ENCODE peak calls at places on chromosomes 12 and 14, in seven cellular contexts. W, N, P, C, H, G and S are unnamed samples.

GRCh38 chr14:75022655-75023054 is 19.9 kb downstream of the EIF2B2 start:
- DNase-seq in P (no peak), G (peak; percentile 63), C (peak; percentile 3), W (peak; percentile 25), N (no peak), H (no peak), S (no peak)

GRCh38 chr14:90491221-90491867 is 94.5 kb downstream of the CALM1 start:
- DNase-seq in H (no peak), N (no peak), P (peak; percentile 63), W (no peak), C (no peak), G (peak; percentile 57), S (peak; percentile 31)

GRCh38 chr12:55220725-55221124 is at the start of gene OR10A7:
- DNase-seq in C (no peak), W (no peak), P (no peak), N (no peak), H (no peak), G (no peak), S (no peak)

GRCh38 chr14:99137001-99137700 is 134.8 kb downstream of the BCL11B start:
- DNase-seq in H (no peak), G (no peak), P (no peak), C (no peak), N (peak; percentile 93), W (no peak), S (no peak)

GRCh38 chr12:80001562-80001961 is 66.7 kb upstream of the PPP1R12A start:
- DNase-seq in C (no peak), H (no peak), P (no peak), W (no peak), N (no peak), G (peak; percentile 44), S (no peak)

GRCh38 chr14:90554341-90554740 is 157.5 kb downstream of the CALM1 start:
- DNase-seq in C (peak; percentile 74), P (peak; percentile 68), W (no peak), G (no peak), N (no peak), H (peak; percentile 22), S (peak; percentile 78)

GRCh38 chr14:104709387-104710019 is 14.5 kb upstream of the ADSS1 start:
- DNase-seq in P (no peak), H (no peak), C (no peak), N (no peak), G (no peak), W (no peak), S (no peak)

GRCh38 chr12:120693848-120694247 is 6.9 kb downstream of the MLEC start:
- DNase-seq in P (no peak), H (no peak), C (no peak), G (peak; percentile 30), W (no peak), N (no peak), S (no peak)

GRCh38 chr12:53190108-53190729 is 9.5 kb upstream of the CSAD start:
- DNase-seq in G (peak; percentile 89), H (peak; percentile 23), N (no peak), W (peak; percentile 80), C (peak; percentile 69), P (no peak), S (peak; percentile 25)

GRCh38 chr14:98501335-98501734 is 770.7 kb downstream of the BCL11B start:
- DNase-seq in P (no peak), G (no peak), N (no peak), H (no peak), C (no peak), W (no peak), S (no peak)

GRCh38 chr14:29810657-29811056 is 117.0 kb downstream of the PRKD1 start:
- DNase-seq in H (no peak), N (no peak), P (no peak), G (no peak), W (no peak), C (peak; percentile 5), S (peak; percentile 98)